ENCODE peak calls at places on chromosomes 13 and 19, in seven cellular contexts. J is upper lobe of left lung, Z is suprapubic skin, X is GM23338, O is K562, G is breast epithelium, E is endothelial cell of umbilical vein. U is an unnamed sample.

GRCh38 chr13:33281951-33282595 is 3.5 kb downstream of the STARD13 start:
- DNase-seq in E (peak; percentile 69), Z (no peak), G (no peak), O (no peak), J (no peak), X (no peak), U (no peak)

GRCh38 chr19:37874784-37875183 is 31.6 kb downstream of the WDR87 start:
- DNase-seq in O (no peak), J (no peak), G (no peak), E (no peak), X (peak; percentile 81), Z (no peak), U (no peak)

GRCh38 chr19:35099897-35100275 is 15.7 kb upstream of the FXYD3 start:
- DNase-seq in O (no peak), X (no peak), J (no peak), E (no peak), G (no peak), Z (no peak), U (no peak)

GRCh38 chr13:98201178-98201577 is 24.1 kb upstream of the RNF113B start:
- DNase-seq in J (no peak), G (no peak), O (no peak), E (no peak), Z (no peak), X (no peak), U (no peak)

GRCh38 chr19:18514800-18515682 is 6.8 kb downstream of the ELL start:
- DNase-seq in Z (peak; percentile 92), O (peak; percentile 45), G (no peak), X (no peak), E (peak; percentile 90), J (no peak), U (no peak)

GRCh38 chr19:19451429-19452240 is 46.2 kb downstream of the GATAD2A start:
- DNase-seq in G (no peak), O (no peak), J (no peak), E (no peak), Z (no peak), X (no peak), U (no peak)

GRCh38 chr19:39038098-39038497 is 5.7 kb upstream of the FBXO27 start:
- DNase-seq in X (peak; percentile 89), J (no peak), Z (no peak), G (no peak), O (peak; percentile 84), E (peak; percentile 55), U (peak; percentile 59)

GRCh38 chr19:7904074-7905020 is 670 bp downstream of the MAP2K7 start:
- DNase-seq in Z (peak; percentile 86), O (peak; percentile 59), X (peak; percentile 49), E (peak; percentile 21), J (peak; percentile 93), G (no peak), U (no peak)

GRCh38 chr19:12603714-12604113 is 6.9 kb downstream of the ZNF490 start:
- DNase-seq in Z (no peak), O (no peak), J (no peak), X (no peak), G (no peak), E (no peak), U (no peak)

GRCh38 chr13:66835040-66835628 is 395.0 kb downstream of the PCDH9 start:
- DNase-seq in Z (peak; percentile 65), O (peak; percentile 82), X (no peak), J (no peak), G (no peak), E (peak; percentile 63), U (no peak)

GRCh38 chr13:66831317-66831716 is 398.8 kb downstream of the PCDH9 start:
- DNase-seq in O (no peak), Z (no peak), E (no peak), J (no peak), X (no peak), G (no peak), U (no peak)

GRCh38 chr13:66826398-66826797 is 403.7 kb downstream of the PCDH9 start:
- DNase-seq in X (no peak), O (no peak), Z (no peak), E (peak; percentile 20), J (no peak), G (no peak), U (no peak)

GRCh38 chr13:66829803-66830202 is 400.3 kb downstream of the PCDH9 start:
- DNase-seq in E (no peak), J (no peak), X (no peak), Z (no peak), G (no peak), O (no peak), U (no peak)
- H3K4me3 ChIP-seq in E (no peak overlapping the region), J (no peak overlapping the region), X (no peak overlapping the region), Z (no peak overlapping the region), G (no peak overlapping the region), O (no peak overlapping the region), U (no peak overlapping the region)

DNA sequence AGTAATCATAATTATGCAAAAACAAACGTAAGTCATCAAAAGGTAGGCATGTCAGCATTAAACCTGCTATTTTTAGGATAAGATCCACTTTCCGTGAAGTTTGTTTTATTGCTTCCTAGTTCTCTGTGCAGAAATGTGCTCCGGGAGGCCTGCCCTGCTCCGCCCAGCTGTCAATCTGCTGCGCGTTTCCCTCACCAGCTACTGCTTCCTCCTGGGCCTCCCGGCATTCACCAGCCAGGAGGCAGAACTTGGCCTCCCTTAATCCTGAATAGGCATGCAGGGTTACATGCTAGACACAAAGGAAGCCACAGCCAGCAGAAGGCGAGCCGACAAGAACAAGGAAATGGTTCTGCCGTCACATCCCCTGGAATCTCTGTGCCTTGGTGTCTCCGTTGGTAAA is 386.2 kb downstream of the IRS2 start:
- DNase-seq in Z (no peak), X (no peak), E (no peak), G (no peak), J (no peak), O (no peak), U (no peak)
- TF ChIP-seq POLR2AphosphoS5 in Z (no peak), X (no peak), E (no peak), G (no peak), J (no peak), O (no peak), U (no peak)

GRCh38 chr19:10760268-10760944 is 42.5 kb downstream of the DNM2 start:
- DNase-seq in G (no peak), E (no peak), X (no peak), O (peak; percentile 57), Z (no peak), J (no peak), U (no peak)

GRCh38 chr19:10758978-10759377 is 41.1 kb downstream of the DNM2 start:
- DNase-seq in E (no peak), O (no peak), G (no peak), Z (no peak), J (no peak), X (no peak), U (no peak)

GRCh38 chr19:10756371-10756770 is 38.5 kb downstream of the DNM2 start:
- DNase-seq in E (no peak), O (no peak), Z (no peak), J (no peak), G (no peak), X (no peak), U (no peak)

GRCh38 chr19:10753305-10753704 is 35.4 kb downstream of the DNM2 start:
- DNase-seq in J (no peak), G (no peak), E (no peak), X (no peak), Z (no peak), O (no peak), U (no peak)

GRCh38 chr19:10756791-10757190 is 38.9 kb downstream of the DNM2 start:
- DNase-seq in E (no peak), Z (no peak), J (no peak), X (no peak), O (no peak), G (no peak), U (no peak)
- H3K4me1 ChIP-seq in E (peaks cover 3% of the 10 kb centered on the region), Z (peaks cover 56% of the 10 kb centered on the region), J (peaks cover 86% of the 10 kb centered on the region), X (peaks cover 4% of the 10 kb centered on the region), O (peaks cover 37% of the 10 kb centered on the region), G (no peaks in the 10 kb centered on the region), U (no peaks in the 10 kb centered on the region)

GRCh38 chr13:77494226-77494625 is 41.3 kb upstream of the SCEL start:
- DNase-seq in G (no peak), Z (no peak), E (peak; percentile 55), X (no peak), J (no peak), O (no peak), U (no peak)

GRCh38 chr13:77502104-77502720 is 33.3 kb upstream of the SCEL start:
- DNase-seq in G (no peak), Z (no peak), X (no peak), J (no peak), E (no peak), O (no peak), U (no peak)

GRCh38 chr13:77503398-77503797 is 32.1 kb upstream of the SCEL start:
- DNase-seq in G (no peak), J (no peak), Z (no peak), X (no peak), E (no peak), O (no peak), U (no peak)

DNA sequence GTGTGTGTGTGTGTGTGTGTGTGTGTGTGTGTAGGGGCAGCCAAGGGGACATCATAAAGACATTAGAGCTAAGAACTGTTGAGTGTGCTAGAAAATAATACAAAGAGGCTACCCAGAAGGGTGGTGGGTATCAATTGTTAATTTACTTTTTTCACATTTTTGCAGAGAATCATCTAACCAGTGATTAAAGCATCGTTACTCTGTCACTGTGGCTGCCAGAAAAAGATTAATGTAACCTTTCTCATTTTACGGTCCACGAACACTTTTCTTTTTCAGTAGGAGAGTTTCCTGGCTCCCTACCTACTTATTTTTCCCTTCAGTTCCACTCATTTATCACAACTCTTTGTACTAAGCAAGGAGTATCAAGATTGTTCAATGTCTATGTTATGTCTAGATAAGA is 35.4 kb upstream of the SCEL start:
- DNase-seq in O (no peak), G (no peak), E (no peak), X (no peak), Z (no peak), J (no peak), U (no peak)
- H3K4me3 ChIP-seq in O (no peak overlapping the region), G (no peak overlapping the region), E (no peak overlapping the region), X (no peak overlapping the region), Z (no peak overlapping the region), J (no peak overlapping the region), U (no peak overlapping the region)